ENCODE peak calls at places on chromosomes 6 and 20, in six cellular contexts. One of them, this sample, is unnamed.

GRCh38 chr6:117506180-117506835 is 23.8 kb downstream of the DCBLD1 start:
- DNase-seq in cardiac fibroblast: peak; percentile 68
- DNase-seq in CD8-positive, alpha-beta memory T cell: no peak
- DNase-seq in NCI-H2081: no peak
- DNase-seq in endodermal cell: no peak
- DNase-seq in substantia nigra: no peak
- DNase-seq in this sample: no peak

GRCh38 chr20:6008254-6008653 is 45.6 kb downstream of the LRRN4 start:
- DNase-seq in substantia nigra: no peak
- DNase-seq in NCI-H2081: no peak
- DNase-seq in cardiac fibroblast: peak; percentile 97
- DNase-seq in CD8-positive, alpha-beta memory T cell: no peak
- DNase-seq in endodermal cell: no peak
- DNase-seq in this sample: no peak

GRCh38 chr6:1311400-1312192 is at the start of gene FOXQ1:
- DNase-seq in cardiac fibroblast: no peak
- DNase-seq in NCI-H2081: peak; percentile 3
- DNase-seq in CD8-positive, alpha-beta memory T cell: no peak
- DNase-seq in endodermal cell: peak; percentile 88
- DNase-seq in substantia nigra: no peak
- DNase-seq in this sample: no peak

GRCh38 chr6:111113731-111114438 is 26.6 kb downstream of the SLC16A10 start:
- DNase-seq in CD8-positive, alpha-beta memory T cell: no peak
- DNase-seq in cardiac fibroblast: peak; percentile 76
- DNase-seq in endodermal cell: peak; percentile 55
- DNase-seq in substantia nigra: no peak
- DNase-seq in NCI-H2081: no peak
- DNase-seq in this sample: peak; percentile 6

GRCh38 chr6:148629197-148629909 is 117.5 kb upstream of the UST start:
- DNase-seq in cardiac fibroblast: no peak
- DNase-seq in NCI-H2081: no peak
- DNase-seq in substantia nigra: no peak
- DNase-seq in endodermal cell: no peak
- DNase-seq in CD8-positive, alpha-beta memory T cell: no peak
- DNase-seq in this sample: no peak

GRCh38 chr6:87982134-87982533 is 65.5 kb upstream of the SPACA1 start:
- DNase-seq in endodermal cell: no peak
- DNase-seq in CD8-positive, alpha-beta memory T cell: no peak
- DNase-seq in substantia nigra: no peak
- DNase-seq in cardiac fibroblast: no peak
- DNase-seq in NCI-H2081: no peak
- DNase-seq in this sample: no peak

GRCh38 chr6:158501638-158502592 is 58.0 kb upstream of the TMEM181 start:
- DNase-seq in CD8-positive, alpha-beta memory T cell: no peak
- DNase-seq in substantia nigra: no peak
- DNase-seq in cardiac fibroblast: no peak
- DNase-seq in NCI-H2081: no peak
- DNase-seq in endodermal cell: peak; percentile 41
- DNase-seq in this sample: no peak

GRCh38 chr20:59006864-59007757 is at the start of gene CTSZ:
- DNase-seq in endodermal cell: peak; percentile 86
- DNase-seq in CD8-positive, alpha-beta memory T cell: peak; percentile 37
- DNase-seq in substantia nigra: no peak
- DNase-seq in cardiac fibroblast: peak; percentile 55
- DNase-seq in NCI-H2081: no peak
- DNase-seq in this sample: no peak

GRCh38 chr20:63698739-63699465 is 2.5 kb downstream of the TNFRSF6B start:
- DNase-seq in cardiac fibroblast: peak; percentile 86
- DNase-seq in substantia nigra: no peak
- DNase-seq in NCI-H2081: peak; percentile 20
- DNase-seq in CD8-positive, alpha-beta memory T cell: no peak
- DNase-seq in endodermal cell: peak; percentile 71
- DNase-seq in this sample: no peak

This sample was measured in NCI-H1694.